ENCODE peak calls at places on chromosome 9, in seven cellular contexts. U, D, I, E, T, Y and W are unnamed samples.

GRCh38 chr9:123448247-123448646 is 92.2 kb downstream of the CRB2 start:
- DNase-seq in U (no peak), D (no peak), I (no peak), E (no peak), T (no peak), Y (no peak), W (no peak)

GRCh38 chr9:20650313-20650712 is 28.0 kb upstream of the MLLT3 start:
- DNase-seq in U (no peak), D (no peak), I (no peak), E (no peak), T (no peak), Y (no peak), W (no peak)

GRCh38 chr9:113609562-113610318 is 146.2 kb downstream of the RGS3 start:
- DNase-seq in U (no peak), D (no peak), I (peak), E (no peak), T (no peak), Y (no peak), W (no peak)

GRCh38 chr9:131835132-131835910 is 95.4 kb upstream of the RAPGEF1 start:
- DNase-seq in U (no peak), D (no peak), I (peak), E (no peak), T (no peak), Y (no peak), W (no peak)

GRCh38 chr9:16282216-16282615 is 588.3 kb downstream of the BNC2 start:
- DNase-seq in U (no peak), D (no peak), I (no peak), E (no peak), T (no peak), Y (no peak), W (no peak)

GRCh38 chr9:649128-650074 is 192.1 kb upstream of the DMRT1 start:
- DNase-seq in U (no peak), D (no peak), I (no peak), E (no peak), T (no peak), Y (no peak), W (no peak)

GRCh38 chr9:82621446-82621845 is 441.5 kb downstream of the RASEF start:
- DNase-seq in U (no peak), D (no peak), I (no peak), E (no peak), T (no peak), Y (no peak), W (no peak)

GRCh38 chr9:134047868-134048581 is 19.8 kb downstream of the BRD3 start:
- DNase-seq in U (no peak), D (no peak), I (no peak), E (no peak), T (no peak), Y (no peak), W (no peak)

GRCh38 chr9:129143031-129143441 is 31.8 kb downstream of the PTPA start:
- DNase-seq in U (peak), D (peak), I (peak), E (peak), T (peak), Y (peak), W (peak)

GRCh38 chr9:121427899-121428298 is 57.8 kb upstream of the STOM start:
- DNase-seq in U (no peak), D (no peak), I (no peak), E (no peak), T (no peak), Y (no peak), W (no peak)

GRCh38 chr9:125066839-125067619 is 76.3 kb downstream of the SCAI start:
- DNase-seq in U (no peak), D (no peak), I (no peak), E (no peak), T (no peak), Y (no peak), W (no peak)

GRCh38 chr9:127923771-127924170 is 6.8 kb downstream of the PIP5KL1 start:
- DNase-seq in U (no peak), D (no peak), I (no peak), E (no peak), T (no peak), Y (no peak), W (no peak)

GRCh38 chr9:126652140-126652558 is 38.4 kb downstream of the LMX1B start:
- DNase-seq in U (no peak), D (no peak), I (no peak), E (no peak), T (no peak), Y (no peak), W (no peak)

GRCh38 chr9:34332370-34332964 is 3.1 kb downstream of the NUDT2 start:
- DNase-seq in U (no peak), D (no peak), I (no peak), E (no peak), T (no peak), Y (peak), W (no peak)

GRCh38 chr9:136095028-136095494 is at the start of gene NACC2:
- DNase-seq in U (no peak), D (no peak), I (peak), E (no peak), T (no peak), Y (peak), W (no peak)

GRCh38 chr9:10112070-10112469 is 500.7 kb downstream of the PTPRD start:
- DNase-seq in U (no peak), D (no peak), I (no peak), E (no peak), T (no peak), Y (no peak), W (no peak)

GRCh38 chr9:75814667-75815066 is 75.8 kb upstream of the PCSK5 start:
- DNase-seq in U (no peak), D (no peak), I (no peak), E (no peak), T (no peak), Y (no peak), W (no peak)

GRCh38 chr9:126534431-126535186 is 79.1 kb upstream of the LMX1B start:
- DNase-seq in U (no peak), D (no peak), I (no peak), E (no peak), T (no peak), Y (peak), W (no peak)

GRCh38 chr9:94894111-94894699 is 167.7 kb downstream of the AOPEP start:
- DNase-seq in U (no peak), D (no peak), I (no peak), E (no peak), T (no peak), Y (no peak), W (no peak)

GRCh38 chr9:132035679-132036078 is 44.0 kb downstream of the MED27 start:
- DNase-seq in U (no peak), D (no peak), I (no peak), E (no peak), T (no peak), Y (no peak), W (no peak)

GRCh38 chr9:93903886-93904648 is 51.1 kb downstream of the BARX1 start:
- DNase-seq in U (no peak), D (no peak), I (peak), E (no peak), T (no peak), Y (no peak), W (no peak)

GRCh38 chr9:129740174-129740573 is 12.7 kb downstream of the PTGES start:
- DNase-seq in U (no peak), D (no peak), I (no peak), E (no peak), T (no peak), Y (no peak), W (no peak)

GRCh38 chr9:98657897-98658296 is 50.8 kb downstream of the GABBR2 start:
- DNase-seq in U (no peak), D (no peak), I (no peak), E (no peak), T (no peak), Y (no peak), W (no peak)

GRCh38 chr9:127874301-127875216 is 2.9 kb downstream of the AK1 start:
- DNase-seq in U (no peak), D (no peak), I (peak), E (no peak), T (no peak), Y (no peak), W (no peak)

GRCh38 chr9:126790561-126790960 is 14.3 kb upstream of the ZBTB43 start:
- DNase-seq in U (no peak), D (no peak), I (no peak), E (no peak), T (no peak), Y (no peak), W (no peak)

GRCh38 chr9:38016375-38017120 is 52.5 kb downstream of the SHB start:
- DNase-seq in U (no peak), D (no peak), I (no peak), E (no peak), T (no peak), Y (no peak), W (no peak)

GRCh38 chr9:134716067-134716466 is 74.5 kb downstream of the COL5A1 start:
- DNase-seq in U (no peak), D (no peak), I (no peak), E (no peak), T (no peak), Y (no peak), W (no peak)

GRCh38 chr9:137018761-137019559 is 9.1 kb downstream of the ABCA2 start:
- DNase-seq in U (no peak), D (no peak), I (no peak), E (no peak), T (no peak), Y (no peak), W (no peak)

GRCh38 chr9:107732781-107733529 is 243.4 kb upstream of the KLF4 start:
- DNase-seq in U (no peak), D (no peak), I (peak), E (no peak), T (no peak), Y (no peak), W (no peak)

GRCh38 chr9:37921546-37922300 is 17.8 kb upstream of the SLC25A51 start:
- DNase-seq in U (no peak), D (no peak), I (no peak), E (no peak), T (no peak), Y (no peak), W (no peak)

GRCh38 chr9:112719292-112719691 is 1.4 kb upstream of the INIP start:
- DNase-seq in U (no peak), D (no peak), I (no peak), E (no peak), T (no peak), Y (no peak), W (no peak)

GRCh38 chr9:95134457-95134881 is 183.0 kb downstream of the FANCC start:
- DNase-seq in U (no peak), D (no peak), I (no peak), E (no peak), T (no peak), Y (no peak), W (no peak)

GRCh38 chr9:99828417-99829176 is 6.9 kb downstream of the NR4A3 start:
- DNase-seq in U (no peak), D (no peak), I (no peak), E (no peak), T (no peak), Y (no peak), W (no peak)